ENCODE peak calls at places on chromosomes 3 and 15, in four cellular contexts. Q is D341Med; F is activated CD8-positive, alpha-beta memory T cell treated with anti-CD3 and anti-CD28 coated beads for 1 hour; V is CD4-positive, CD25-positive, alpha-beta regulatory T cell. I is an unnamed sample.
A peak's percentile ranks its signal among the peaks of the same experiment; 100 is the strongest.

GRCh38 chr15:28889346-28889745 is 3.6 kb downstream of the APBA2 start:
- DNase-seq in Q (no peak), F (no peak), V (no peak), I (no peak)

GRCh38 chr15:62986948-62987347 is 55.6 kb upstream of the TPM1 start:
- DNase-seq in Q (no peak), F (no peak), V (no peak), I (no peak)

GRCh38 chr15:81023483-81024264 is 23.0 kb downstream of the TLNRD1 start:
- DNase-seq in Q (no peak), F (no peak), V (no peak), I (no peak)

GRCh38 chr3:32315441-32315840 is 76.2 kb upstream of the CMTM7 start:
- DNase-seq in Q (no peak), F (no peak), V (no peak), I (no peak)

GRCh38 chr3:45595364-45596154 is 1.0 kb downstream of the LIMD1 start:
- DNase-seq in Q (no peak), F (no peak), V (no peak), I (no peak)

GRCh38 chr15:48722764-48723661 is 77.5 kb upstream of the FBN1 start:
- DNase-seq in Q (no peak), F (no peak), V (no peak), I (peak; percentile 79)

GRCh38 chr3:79598594-79598993 is 169.2 kb downstream of the ROBO1 start:
- DNase-seq in Q (no peak), F (no peak), V (no peak), I (no peak)

GRCh38 chr3:40753371-40753770 is 228.6 kb downstream of the ZNF621 start:
- DNase-seq in Q (no peak), F (no peak), V (no peak), I (no peak)

GRCh38 chr3:174440350-174440716 is 418.8 kb upstream of the NAALADL2 start:
- DNase-seq in Q (no peak), F (no peak), V (no peak), I (no peak)

GRCh38 chr3:10968390-10968789 is 24.2 kb upstream of the SLC6A1 start:
- DNase-seq in Q (no peak), F (no peak), V (no peak), I (no peak)

GRCh38 chr3:72482589-72483249 is 365.5 kb downstream of the SHQ1 start:
- DNase-seq in Q (no peak), F (peak; percentile 31), V (peak; percentile 22), I (no peak)

GRCh38 chr3:132399054-132399929 is 18.0 kb upstream of the DNAJC13 start:
- DNase-seq in Q (peak; percentile 57), F (no peak), V (peak; percentile 16), I (no peak)

GRCh38 chr15:70336425-70337009 is 238.8 kb upstream of the TLE3 start:
- DNase-seq in Q (no peak), F (no peak), V (no peak), I (no peak)

GRCh38 chr3:184716652-184717607 is 5.1 kb upstream of the MAGEF1 start:
- DNase-seq in Q (no peak), F (no peak), V (no peak), I (no peak)

GRCh38 chr3:42526616-42527367 is 24.3 kb downstream of the VIPR1 start:
- DNase-seq in Q (no peak), F (no peak), V (no peak), I (no peak)

GRCh38 chr3:118488751-118489150 is 545.9 kb downstream of the IGSF11 start:
- DNase-seq in Q (no peak), F (no peak), V (no peak), I (no peak)

GRCh38 chr3:123412811-123413588 is 35.9 kb downstream of the ADCY5 start:
- DNase-seq in Q (no peak), F (no peak), V (no peak), I (no peak)

GRCh38 chr3:127114337-127115070 is 78.4 kb upstream of the PRR23E start:
- DNase-seq in Q (no peak), F (no peak), V (no peak), I (no peak)

GRCh38 chr15:39850436-39850835 is 67.8 kb upstream of the FSIP1 start:
- DNase-seq in Q (no peak), F (no peak), V (no peak), I (no peak)

GRCh38 chr15:66706225-66706732 is 4.2 kb downstream of the SMAD6 start:
- DNase-seq in Q (peak; percentile 66), F (no peak), V (no peak), I (no peak)

GRCh38 chr3:46715507-46716175 is 2.0 kb downstream of the PRSS50 start:
- DNase-seq in Q (peak; percentile 17), F (no peak), V (no peak), I (no peak)

GRCh38 chr3:73745429-73746247 is 120.9 kb upstream of the PDZRN3 start:
- DNase-seq in Q (no peak), F (no peak), V (no peak), I (no peak)

GRCh38 chr3:25604107-25604805 is 60.5 kb downstream of the TOP2B start:
- DNase-seq in Q (no peak), F (no peak), V (no peak), I (no peak)

I was measured in epithelial cell of prostate.